ENCODE peak calls at places on chromosomes 4 and X, in nine cellular contexts. One of them, this sample, is unnamed.
A peak's percentile ranks its signal among the peaks of the same experiment; 100 is the strongest.

GRCh38 chrX:97858592-97858991 is 974.9 kb downstream of the RPA4 start:
- DNase-seq in AG09319: no peak
- DNase-seq in A549: no peak
- DNase-seq in mesothelial cell of epicardium: no peak
- DNase-seq in AG04449: no peak
- DNase-seq in spleen: no peak
- DNase-seq in AG04450: no peak
- DNase-seq in endothelial cell: no peak
- DNase-seq in cardiac muscle cell: no peak
- DNase-seq in this sample: no peak

GRCh38 chr4:68416591-68416990 is 30.7 kb upstream of the TMPRSS11E start:
- DNase-seq in cardiac muscle cell: no peak
- DNase-seq in mesothelial cell of epicardium: no peak
- DNase-seq in A549: no peak
- DNase-seq in endothelial cell: no peak
- DNase-seq in spleen: no peak
- DNase-seq in AG09319: no peak
- DNase-seq in AG04449: no peak
- DNase-seq in AG04450: no peak
- DNase-seq in this sample: no peak

GRCh38 chrX:103099706-103100105 is 6.8 kb upstream of the NXF3 start:
- DNase-seq in AG04449: no peak
- DNase-seq in AG09319: no peak
- DNase-seq in AG04450: no peak
- DNase-seq in A549: no peak
- DNase-seq in mesothelial cell of epicardium: no peak
- DNase-seq in endothelial cell: no peak
- DNase-seq in cardiac muscle cell: no peak
- DNase-seq in spleen: no peak
- DNase-seq in this sample: no peak

GRCh38 chrX:23931149-23931604 is 23.4 kb downstream of the CXorf58 start:
- DNase-seq in spleen: no peak
- DNase-seq in endothelial cell: no peak
- DNase-seq in AG09319: no peak
- DNase-seq in A549: peak; percentile 11
- DNase-seq in mesothelial cell of epicardium: no peak
- DNase-seq in AG04450: no peak
- DNase-seq in cardiac muscle cell: no peak
- DNase-seq in AG04449: no peak
- DNase-seq in this sample: no peak

GRCh38 chrX:69185886-69186285 is 20.6 kb upstream of the PJA1 start:
- DNase-seq in AG04449: no peak
- DNase-seq in A549: no peak
- DNase-seq in AG04450: no peak
- DNase-seq in AG09319: no peak
- DNase-seq in spleen: no peak
- DNase-seq in cardiac muscle cell: no peak
- DNase-seq in endothelial cell: no peak
- DNase-seq in mesothelial cell of epicardium: no peak
- DNase-seq in this sample: no peak

GRCh38 chrX:115260330-115260729 is 26.4 kb upstream of the LRCH2 start:
- DNase-seq in A549: no peak
- DNase-seq in mesothelial cell of epicardium: no peak
- DNase-seq in AG09319: no peak
- DNase-seq in cardiac muscle cell: no peak
- DNase-seq in AG04449: peak; percentile 3
- DNase-seq in AG04450: peak; percentile 2
- DNase-seq in spleen: no peak
- DNase-seq in endothelial cell: no peak
- DNase-seq in this sample: no peak

GRCh38 chr4:122219356-122219755 is 67.2 kb downstream of the BLTP1 start:
- DNase-seq in AG04450: no peak
- DNase-seq in AG04449: no peak
- DNase-seq in spleen: no peak
- DNase-seq in mesothelial cell of epicardium: no peak
- DNase-seq in cardiac muscle cell: no peak
- DNase-seq in endothelial cell: no peak
- DNase-seq in A549: no peak
- DNase-seq in AG09319: no peak
- DNase-seq in this sample: no peak

GRCh38 chr4:153204247-153205027 is at the start of gene TRIM2:
- DNase-seq in AG04449: no peak
- DNase-seq in mesothelial cell of epicardium: peak; percentile 40
- DNase-seq in spleen: no peak
- DNase-seq in cardiac muscle cell: peak; percentile 85
- DNase-seq in A549: no peak
- DNase-seq in AG09319: no peak
- DNase-seq in endothelial cell: peak; percentile 19
- DNase-seq in AG04450: no peak
- DNase-seq in this sample: no peak

GRCh38 chrX:133267621-133268020 is 49.5 kb upstream of the TFDP3 start:
- DNase-seq in spleen: no peak
- DNase-seq in cardiac muscle cell: no peak
- DNase-seq in endothelial cell: no peak
- DNase-seq in A549: no peak
- DNase-seq in AG04450: no peak
- DNase-seq in AG09319: no peak
- DNase-seq in mesothelial cell of epicardium: no peak
- DNase-seq in AG04449: no peak
- DNase-seq in this sample: no peak

GRCh38 chrX:151153086-151153485 is 23.3 kb upstream of the GPR50 start:
- DNase-seq in AG04450: no peak
- DNase-seq in A549: peak; percentile 25
- DNase-seq in mesothelial cell of epicardium: no peak
- DNase-seq in AG09319: no peak
- DNase-seq in endothelial cell: peak; percentile 5
- DNase-seq in cardiac muscle cell: peak; percentile 34
- DNase-seq in AG04449: no peak
- DNase-seq in spleen: no peak
- DNase-seq in this sample: no peak

GRCh38 chrX:112734250-112734649 is 54.5 kb upstream of the LHFPL1 start:
- DNase-seq in endothelial cell: no peak
- DNase-seq in AG09319: no peak
- DNase-seq in A549: no peak
- DNase-seq in mesothelial cell of epicardium: no peak
- DNase-seq in spleen: no peak
- DNase-seq in AG04449: no peak
- DNase-seq in cardiac muscle cell: no peak
- DNase-seq in AG04450: no peak
- DNase-seq in this sample: no peak

GRCh38 chrX:30495468-30495867 is 82.1 kb downstream of the TASL start:
- DNase-seq in mesothelial cell of epicardium: no peak
- DNase-seq in endothelial cell: no peak
- DNase-seq in AG04450: no peak
- DNase-seq in cardiac muscle cell: no peak
- DNase-seq in AG09319: no peak
- DNase-seq in AG04449: no peak
- DNase-seq in A549: no peak
- DNase-seq in spleen: no peak
- DNase-seq in this sample: no peak

GRCh38 chr4:7332216-7333023 is 102.3 kb downstream of the PSAPL1 start:
- DNase-seq in endothelial cell: no peak
- DNase-seq in AG04450: peak; percentile 18
- DNase-seq in cardiac muscle cell: no peak
- DNase-seq in A549: peak; percentile 13
- DNase-seq in spleen: peak; percentile 67
- DNase-seq in mesothelial cell of epicardium: no peak
- DNase-seq in AG09319: no peak
- DNase-seq in AG04449: no peak
- DNase-seq in this sample: no peak

GRCh38 chr4:156578713-156579112 is 392.9 kb downstream of the PDGFC start:
- DNase-seq in spleen: no peak
- DNase-seq in AG04449: no peak
- DNase-seq in AG09319: no peak
- DNase-seq in endothelial cell: no peak
- DNase-seq in mesothelial cell of epicardium: no peak
- DNase-seq in AG04450: no peak
- DNase-seq in cardiac muscle cell: no peak
- DNase-seq in A549: no peak
- DNase-seq in this sample: no peak

GRCh38 chrX:151084454-151084853 is 91.9 kb upstream of the GPR50 start:
- DNase-seq in AG04449: no peak
- DNase-seq in cardiac muscle cell: no peak
- DNase-seq in A549: no peak
- DNase-seq in endothelial cell: no peak
- DNase-seq in AG09319: no peak
- DNase-seq in mesothelial cell of epicardium: no peak
- DNase-seq in AG04450: no peak
- DNase-seq in spleen: no peak
- DNase-seq in this sample: no peak

GRCh38 chr4:78659264-78659663 is 107.7 kb downstream of the ANXA3 start:
- DNase-seq in mesothelial cell of epicardium: no peak
- DNase-seq in cardiac muscle cell: no peak
- DNase-seq in AG04449: no peak
- DNase-seq in A549: no peak
- DNase-seq in AG04450: no peak
- DNase-seq in AG09319: no peak
- DNase-seq in endothelial cell: no peak
- DNase-seq in spleen: no peak
- DNase-seq in this sample: no peak

GRCh38 chr4:75895744-75896314 is 6.4 kb downstream of the PPEF2 start:
- DNase-seq in AG04450: no peak
- DNase-seq in endothelial cell: no peak
- DNase-seq in A549: peak; percentile 27
- DNase-seq in mesothelial cell of epicardium: no peak
- DNase-seq in spleen: no peak
- DNase-seq in cardiac muscle cell: peak; percentile 21
- DNase-seq in AG09319: no peak
- DNase-seq in AG04449: no peak
- DNase-seq in this sample: no peak

GRCh38 chr4:75891611-75892010 is 10.6 kb downstream of the PPEF2 start:
- DNase-seq in AG04449: no peak
- DNase-seq in cardiac muscle cell: no peak
- DNase-seq in mesothelial cell of epicardium: no peak
- DNase-seq in AG09319: no peak
- DNase-seq in spleen: no peak
- DNase-seq in AG04450: no peak
- DNase-seq in endothelial cell: no peak
- DNase-seq in A549: no peak
- DNase-seq in this sample: no peak

GRCh38 chr4:75889537-75890199 is 12.6 kb downstream of the PPEF2 start:
- DNase-seq in mesothelial cell of epicardium: no peak
- DNase-seq in AG09319: no peak
- DNase-seq in A549: no peak
- DNase-seq in cardiac muscle cell: no peak
- DNase-seq in endothelial cell: no peak
- DNase-seq in AG04449: no peak
- DNase-seq in spleen: no peak
- DNase-seq in AG04450: no peak
- DNase-seq in this sample: no peak

DNA sequence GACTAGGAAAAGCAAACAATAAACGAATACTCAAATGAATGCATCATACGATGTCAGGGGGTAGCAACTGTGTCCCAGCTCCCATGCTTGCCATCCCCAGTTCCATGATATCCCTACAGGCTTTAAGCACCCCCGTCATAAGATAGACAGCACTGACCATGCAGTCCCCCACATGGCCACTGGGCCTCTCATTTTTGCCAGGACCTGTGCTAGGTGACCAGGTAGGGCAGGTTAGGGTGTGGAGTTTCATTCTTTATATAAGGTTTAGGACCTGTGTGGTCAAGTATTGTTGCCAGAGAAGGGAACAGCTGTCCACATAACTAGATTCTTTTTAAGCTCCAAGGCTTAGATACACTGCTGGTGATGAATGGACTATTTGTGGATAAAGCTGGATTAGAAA is 9.7 kb downstream of the PPEF2 start:
- DNase-seq in mesothelial cell of epicardium: no peak
- DNase-seq in AG04450: no peak
- DNase-seq in endothelial cell: peak; percentile 20
- DNase-seq in spleen: no peak
- DNase-seq in A549: peak; percentile 5
- DNase-seq in AG09319: no peak
- DNase-seq in cardiac muscle cell: no peak
- DNase-seq in AG04449: no peak
- DNase-seq in this sample: no peak
- TF ChIP-seq CTCF in mesothelial cell of epicardium: peak; percentile 27
- TF ChIP-seq CTCF in AG04450: peak; percentile 23
- TF ChIP-seq CTCF in endothelial cell: peak; percentile 44
- TF ChIP-seq CTCF in spleen: no peak
- TF ChIP-seq CTCF in A549: no peak
- TF ChIP-seq CTCF in AG09319: no peak
- TF ChIP-seq CTCF in cardiac muscle cell: no peak
- TF ChIP-seq CTCF in AG04449: no peak
- TF ChIP-seq CTCF in this sample: no peak

DNA sequence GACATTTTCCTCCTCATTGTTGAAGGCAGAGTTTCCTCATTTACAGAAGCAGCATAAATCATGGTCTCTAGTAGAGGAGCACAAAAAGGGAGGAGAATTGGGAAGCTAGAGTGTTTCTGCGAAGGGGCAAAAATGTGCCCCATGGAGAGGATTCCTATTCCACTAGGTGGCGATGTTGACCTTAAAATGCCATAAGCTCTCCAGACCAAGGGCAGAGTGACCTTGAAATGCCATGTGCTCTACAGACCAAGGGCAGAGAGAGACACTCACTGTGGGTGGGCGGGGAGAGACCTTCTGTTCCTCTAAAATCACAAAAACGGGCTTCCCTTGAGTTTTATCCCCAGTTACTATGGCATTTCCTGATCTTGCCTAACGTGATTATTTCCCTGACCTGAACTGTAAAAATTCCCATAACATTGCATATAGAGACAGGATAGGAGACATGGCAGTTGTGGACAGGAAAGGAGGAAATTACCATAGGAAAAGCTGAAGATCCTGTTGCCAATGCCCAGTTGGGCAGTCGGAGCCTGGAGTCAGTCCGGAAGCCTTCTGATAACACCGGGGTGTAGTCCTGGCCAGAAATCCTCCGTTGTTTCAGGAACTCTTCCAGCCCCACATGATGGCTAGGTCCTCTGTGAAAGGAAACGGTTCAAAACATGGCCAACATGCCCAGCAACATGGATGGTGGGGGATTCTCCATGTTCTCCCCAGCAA is 567.7 kb downstream of the MAGEB5 start:
- DNase-seq in AG04450: no peak
- DNase-seq in spleen: peak; percentile 35
- DNase-seq in A549: peak; percentile 40
- DNase-seq in endothelial cell: no peak
- DNase-seq in AG04449: no peak
- DNase-seq in cardiac muscle cell: peak; percentile 68
- DNase-seq in AG09319: peak; percentile 10
- DNase-seq in mesothelial cell of epicardium: no peak
- DNase-seq in this sample: no peak
- TF ChIP-seq CTCF in AG04450: peak; percentile 12
- TF ChIP-seq CTCF in spleen: peak; percentile 30
- TF ChIP-seq CTCF in A549: peak; percentile 10
- TF ChIP-seq CTCF in endothelial cell: peak; percentile 27
- TF ChIP-seq CTCF in AG04449: peak; percentile 6
- TF ChIP-seq CTCF in cardiac muscle cell: peak; percentile 24
- TF ChIP-seq CTCF in AG09319: peak; percentile 57
- TF ChIP-seq CTCF in mesothelial cell of epicardium: peak; percentile 41
- TF ChIP-seq CTCF in this sample: no peak

GRCh38 chr4:84583871-84584373 is 995 bp downstream of the CDS1 start:
- DNase-seq in AG09319: no peak
- DNase-seq in spleen: no peak
- DNase-seq in AG04450: no peak
- DNase-seq in mesothelial cell of epicardium: no peak
- DNase-seq in endothelial cell: no peak
- DNase-seq in A549: no peak
- DNase-seq in AG04449: no peak
- DNase-seq in cardiac muscle cell: peak; percentile 17
- DNase-seq in this sample: no peak
- TF ChIP-seq CTCF in AG09319: no peak
- TF ChIP-seq CTCF in spleen: no peak
- TF ChIP-seq CTCF in AG04450: no peak
- TF ChIP-seq CTCF in mesothelial cell of epicardium: no peak
- TF ChIP-seq CTCF in endothelial cell: no peak
- TF ChIP-seq CTCF in A549: no peak
- TF ChIP-seq CTCF in AG04449: no peak
- TF ChIP-seq CTCF in cardiac muscle cell: no peak
- TF ChIP-seq CTCF in this sample: no peak

GRCh38 chr4:181301735-181302380 is 941.3 kb upstream of the TENM3 start:
- DNase-seq in cardiac muscle cell: peak; percentile 66
- DNase-seq in AG09319: no peak
- DNase-seq in AG04449: no peak
- DNase-seq in mesothelial cell of epicardium: no peak
- DNase-seq in spleen: no peak
- DNase-seq in A549: peak; percentile 36
- DNase-seq in endothelial cell: peak; percentile 39
- DNase-seq in AG04450: peak; percentile 7
- DNase-seq in this sample: no peak
- TF ChIP-seq CTCF in cardiac muscle cell: peak; percentile 29
- TF ChIP-seq CTCF in AG09319: peak; percentile 15
- TF ChIP-seq CTCF in AG04449: peak; percentile 65
- TF ChIP-seq CTCF in mesothelial cell of epicardium: peak; percentile 38
- TF ChIP-seq CTCF in spleen: peak; percentile 39
- TF ChIP-seq CTCF in A549: peak; percentile 37
- TF ChIP-seq CTCF in endothelial cell: peak; percentile 60
- TF ChIP-seq CTCF in AG04450: peak; percentile 78
- TF ChIP-seq CTCF in this sample: no peak